ENCODE peak calls at places on chromosomes 4 and X, in nine cellular contexts. C, P, Y, R, T, Z, L, D and N are unnamed samples. For H3K9me3, the result is how much of the 10 kb centered on the place peaks cover.

GRCh38 chrX:66005832-66006449 is 33.9 kb downstream of the VSIG4 start:
- DNase-seq in C (no peak), P (no peak), Y (no peak), R (no peak), T (no peak), Z (no peak), L (no peak), D (no peak), N (no peak)

GRCh38 chr4:129822708-129823504 is 727.0 kb downstream of the C4orf33 start:
- DNase-seq in C (no peak), P (peak), Y (no peak), R (no peak), T (no peak), Z (peak), L (no peak), D (peak), N (no peak)

GRCh38 chr4:168864831-168865541 is 145.1 kb downstream of the CBR4 start:
- DNase-seq in C (no peak), P (no peak), Y (no peak), R (no peak), T (no peak), Z (no peak), L (no peak), D (no peak), N (no peak)

GRCh38 chr4:98996056-98996941 is 778 bp downstream of the METAP1 start:
- DNase-seq in C (peak), P (no peak), Y (no peak), R (no peak), T (peak), Z (no peak), L (no peak), D (no peak), N (no peak)

GRCh38 chr4:85459736-85460135 is 15.2 kb upstream of the ARHGAP24 start:
- DNase-seq in C (peak), P (peak), Y (no peak), R (no peak), T (no peak), Z (no peak), L (no peak), D (no peak), N (no peak)

GRCh38 chr4:102620697-102621497 is 119.7 kb downstream of the NFKB1 start:
- DNase-seq in C (peak), P (peak), Y (no peak), R (no peak), T (peak), Z (no peak), L (no peak), D (no peak), N (no peak)

GRCh38 chr4:153447175-153447887 is 18.8 kb upstream of the TMEM131L start:
- DNase-seq in C (no peak), P (no peak), Y (no peak), R (no peak), T (no peak), Z (no peak), L (no peak), D (no peak), N (no peak)

GRCh38 chr4:98421106-98421505 is 159.9 kb downstream of the RAP1GDS1 start:
- DNase-seq in C (no peak), P (no peak), Y (no peak), R (no peak), T (no peak), Z (no peak), L (no peak), D (no peak), N (no peak)

GRCh38 chr4:160835789-160836188 is 1328.0 kb downstream of the FSTL5 start:
- DNase-seq in C (no peak), P (no peak), Y (no peak), R (no peak), T (no peak), Z (no peak), L (peak), D (no peak), N (no peak)

GRCh38 chr4:57077550-57078311 is 32.5 kb downstream of the IGFBP7 start:
- DNase-seq in C (no peak), P (no peak), Y (no peak), R (no peak), T (no peak), Z (no peak), L (no peak), D (no peak), N (no peak)

GRCh38 chr4:108060164-108060563 is 70.5 kb downstream of the HADH start:
- DNase-seq in C (no peak), P (no peak), Y (no peak), R (no peak), T (no peak), Z (no peak), L (no peak), D (no peak), N (no peak)

GRCh38 chrX:40182615-40183014 is 84.9 kb upstream of the BCOR start:
- DNase-seq in C (no peak), P (no peak), Y (no peak), R (no peak), T (no peak), Z (no peak), L (no peak), D (no peak), N (no peak)

GRCh38 chr4:159446266-159446976 is 343.5 kb downstream of the RAPGEF2 start:
- DNase-seq in C (peak), P (peak), Y (no peak), R (peak), T (peak), Z (peak), L (peak), D (no peak), N (no peak)

GRCh38 chr4:18593297-18594002 is 571.9 kb upstream of the LCORL start:
- DNase-seq in C (peak), P (peak), Y (no peak), R (peak), T (peak), Z (no peak), L (peak), D (no peak), N (no peak)

GRCh38 chr4:120869511-120870278 is 52.8 kb downstream of the PRDM5 start:
- DNase-seq in C (no peak), P (no peak), Y (no peak), R (no peak), T (no peak), Z (no peak), L (no peak), D (no peak), N (no peak)

GRCh38 chrX:7378406-7378805 is 230.5 kb upstream of the PUDP start:
- DNase-seq in C (no peak), P (no peak), Y (no peak), R (no peak), T (no peak), Z (no peak), L (no peak), D (no peak), N (no peak)

GRCh38 chr4:79050521-79050880 is 111.3 kb upstream of the PAQR3 start:
- DNase-seq in C (no peak), P (no peak), Y (no peak), R (no peak), T (no peak), Z (no peak), L (no peak), D (no peak), N (no peak)

GRCh38 chr4:181592221-181592745 is 650.9 kb upstream of the TENM3 start:
- DNase-seq in C (no peak), P (no peak), Y (no peak), R (no peak), T (peak), Z (no peak), L (no peak), D (no peak), N (no peak)

GRCh38 chrX:83759872-83760271 is 101.1 kb upstream of the CYLC1 start:
- DNase-seq in C (no peak), P (no peak), Y (no peak), R (no peak), T (peak), Z (no peak), L (no peak), D (no peak), N (no peak)

GRCh38 chr4:113503691-113504090 is 257.8 kb downstream of the CAMK2D start:
- DNase-seq in C (no peak), P (no peak), Y (no peak), R (no peak), T (no peak), Z (no peak), L (no peak), D (no peak), N (no peak)

GRCh38 chrX:41332408-41332987 is 1.5 kb upstream of the DDX3X start:
- DNase-seq in C (peak), P (peak), Y (no peak), R (peak), T (peak), Z (no peak), L (no peak), D (no peak), N (no peak)

DNA sequence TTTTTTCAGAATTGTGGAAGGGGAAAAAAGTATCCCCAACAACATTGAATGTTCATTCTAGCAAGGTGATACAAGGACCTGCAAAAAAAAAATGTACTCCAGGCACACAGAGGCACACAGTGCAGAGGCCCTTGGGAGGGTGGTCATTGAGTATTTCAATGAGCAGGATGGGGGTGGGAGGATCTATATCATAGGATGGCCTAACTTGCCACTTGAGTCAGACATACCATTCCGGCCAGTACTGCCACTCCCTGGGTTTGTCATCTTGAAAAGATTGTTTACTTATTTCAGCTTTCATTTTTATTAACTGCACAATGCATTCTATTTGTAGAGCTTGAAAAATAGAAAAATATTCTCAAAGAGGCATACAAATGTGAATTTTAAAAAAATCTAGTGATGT is 18.7 kb downstream of the ZNF595 start:
- DNase-seq in C (no peak), P (no peak), Y (no peak), R (no peak), T (no peak), Z (no peak), L (no peak), D (no peak), N (no peak)
- H3K9me3 ChIP-seq in C (half or more), P (under half), Y (under half), R (half or more), T (under half), Z (under half), L (half or more), D (half or more), N (under half)

GRCh38 chrX:119402588-119402987 is 3.5 kb downstream of the SLC25A43 start:
- DNase-seq in C (no peak), P (no peak), Y (no peak), R (no peak), T (no peak), Z (no peak), L (no peak), D (no peak), N (no peak)
- H3K9me3 ChIP-seq in C (under half), P (under half), Y (under half), R (under half), T (under half), Z (under half), L (under half), D (under half), N (under half)

DNA sequence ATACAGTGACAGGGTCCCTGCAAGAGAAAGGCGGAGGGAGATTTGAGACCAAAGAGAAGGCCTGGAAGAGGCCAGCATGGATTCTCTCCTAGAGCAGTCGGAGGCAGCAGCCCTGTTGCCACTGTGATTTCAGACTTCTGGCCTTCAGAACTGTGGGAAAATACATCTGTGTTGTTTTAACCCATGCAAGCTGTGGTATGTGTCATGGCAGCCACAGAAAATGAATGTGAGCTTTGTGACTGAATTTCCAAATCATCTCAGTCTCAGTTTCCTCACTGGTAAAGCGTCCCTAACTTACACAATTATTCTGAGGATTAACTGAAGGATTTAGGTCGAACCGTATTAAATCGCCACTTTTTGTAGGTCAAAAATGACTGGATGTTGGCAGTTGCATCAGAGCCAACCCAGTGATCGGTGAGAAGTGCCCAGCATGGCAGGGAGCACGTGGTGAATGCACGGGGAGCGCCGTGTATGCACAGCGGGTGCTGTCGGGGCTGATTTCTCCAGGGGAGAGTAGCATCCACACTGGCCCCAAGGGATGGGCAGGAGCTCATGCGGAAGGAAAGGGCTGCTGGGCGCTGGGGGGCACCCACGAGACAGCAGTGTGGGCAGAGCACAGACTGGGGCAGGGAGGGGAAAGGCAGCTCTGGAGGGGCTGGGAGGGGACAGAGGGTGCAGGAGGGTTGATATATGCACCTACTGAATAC is 23.8 kb upstream of the NSG1 start:
- DNase-seq in C (no peak), P (no peak), Y (no peak), R (no peak), T (no peak), Z (no peak), L (no peak), D (peak), N (no peak)
- H3K9me3 ChIP-seq in C (under half), P (under half), Y (under half), R (under half), T (under half), Z (under half), L (under half), D (under half), N (under half)

GRCh38 chrX:137427813-137428212 is 138.1 kb upstream of the ZIC3 start:
- DNase-seq in C (no peak), P (no peak), Y (no peak), R (no peak), T (no peak), Z (no peak), L (no peak), D (no peak), N (no peak)
- H3K9me3 ChIP-seq in C (under half), P (under half), Y (under half), R (under half), T (under half), Z (under half), L (under half), D (under half), N (under half)

GRCh38 chr4:70915874-70916559 is 13.8 kb downstream of the MOB1B start:
- DNase-seq in C (no peak), P (no peak), Y (no peak), R (no peak), T (no peak), Z (no peak), L (no peak), D (no peak), N (no peak)

GRCh38 chr4:70915048-70915815 is 13.1 kb downstream of the MOB1B start:
- DNase-seq in C (no peak), P (no peak), Y (no peak), R (no peak), T (no peak), Z (no peak), L (no peak), D (no peak), N (no peak)

GRCh38 chr4:70925899-70926635 is 23.9 kb downstream of the MOB1B start:
- DNase-seq in C (no peak), P (no peak), Y (no peak), R (no peak), T (no peak), Z (no peak), L (no peak), D (no peak), N (no peak)

GRCh38 chr4:70914631-70915030 is 12.5 kb downstream of the MOB1B start:
- DNase-seq in C (no peak), P (no peak), Y (no peak), R (no peak), T (no peak), Z (no peak), L (no peak), D (peak), N (no peak)

GRCh38 chr4:70920592-70920991 is 18.4 kb downstream of the MOB1B start:
- DNase-seq in C (no peak), P (no peak), Y (no peak), R (no peak), T (no peak), Z (no peak), L (no peak), D (no peak), N (no peak)
- H3K9me3 ChIP-seq in C (under half), P (under half), Y (under half), R (under half), T (under half), Z (under half), L (under half), D (under half), N (under half)

DNA sequence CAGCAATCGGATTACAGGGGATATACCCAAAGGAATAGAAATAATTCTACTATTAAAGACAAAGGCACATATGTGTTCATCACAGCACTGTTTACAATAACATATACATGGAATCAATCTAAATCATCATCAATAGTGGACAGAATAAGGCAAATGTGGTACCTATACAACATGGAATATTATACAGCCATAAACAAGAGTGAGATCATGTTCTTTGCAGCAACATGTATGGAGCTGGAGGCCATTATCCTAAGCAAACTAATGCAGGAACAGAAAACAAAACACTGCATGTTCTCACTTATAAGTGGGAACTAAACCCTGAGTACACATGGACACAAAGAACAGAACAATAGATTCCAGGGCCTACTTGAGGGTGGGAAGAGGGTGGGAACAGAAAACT is 163.2 kb downstream of the CFAP299 start:
- DNase-seq in C (no peak), P (no peak), Y (no peak), R (no peak), T (no peak), Z (no peak), L (no peak), D (no peak), N (no peak)
- H3K9me3 ChIP-seq in C (under half), P (under half), Y (under half), R (under half), T (under half), Z (under half), L (under half), D (under half), N (under half)